ENCODE peak calls at places on chromosomes 16 and 17, in five cellular contexts. B, Q, J, C and U are unnamed samples.

GRCh38 chr17:42457107-42457787 is 1.4 kb upstream of the ATP6V0A1 start:
- DNase-seq in B (no peak), Q (no peak), J (peak; percentile 25), C (no peak), U (peak; percentile 16)

GRCh38 chr17:21094298-21094704 is 32.5 kb upstream of the DHRS7B start:
- DNase-seq in B (peak; percentile 14), Q (no peak), J (no peak), C (no peak), U (no peak)

GRCh38 chr17:39629894-39630293 is 3.1 kb downstream of the PPP1R1B start:
- DNase-seq in B (no peak), Q (no peak), J (peak; percentile 25), C (no peak), U (peak; percentile 29)

GRCh38 chr17:43591750-43592562 is 45.8 kb upstream of the ETV4 start:
- DNase-seq in B (no peak), Q (no peak), J (peak; percentile 90), C (peak; percentile 86), U (peak; percentile 80)

GRCh38 chr17:66474258-66474657 is 171.8 kb downstream of the PRKCA start:
- DNase-seq in B (no peak), Q (no peak), J (no peak), C (no peak), U (no peak)

GRCh38 chr16:57562066-57562465 is 19.6 kb downstream of the ADGRG5 start:
- DNase-seq in B (no peak), Q (no peak), J (no peak), C (no peak), U (no peak)

GRCh38 chr17:45052052-45052772 is 780 bp upstream of the DCAKD start:
- DNase-seq in B (peak; percentile 38), Q (peak; percentile 84), J (peak; percentile 42), C (peak; percentile 61), U (peak; percentile 33)

GRCh38 chr16:58584831-58585505 is 44.7 kb downstream of the CNOT1 start:
- DNase-seq in B (no peak), Q (no peak), J (peak; percentile 32), C (no peak), U (no peak)

GRCh38 chr17:31405941-31406371 is 14.5 kb downstream of the RAB11FIP4 start:
- DNase-seq in B (no peak), Q (peak; percentile 27), J (no peak), C (no peak), U (no peak)

GRCh38 chr16:81798311-81799137 is 19.4 kb downstream of the PLCG2 start:
- DNase-seq in B (no peak), Q (no peak), J (no peak), C (no peak), U (no peak)

GRCh38 chr16:19583665-19584300 is 28.3 kb downstream of the VPS35L start:
- DNase-seq in B (peak; percentile 68), Q (peak; percentile 32), J (peak; percentile 72), C (no peak), U (peak; percentile 55)

GRCh38 chr17:44095647-44096496 is 25.3 kb downstream of the G6PC3 start:
- DNase-seq in B (peak; percentile 94), Q (peak; percentile 99), J (peak; percentile 97), C (peak; percentile 82), U (peak; percentile 96)

GRCh38 chr16:24639769-24640168 is 89.7 kb upstream of the TNRC6A start:
- DNase-seq in B (no peak), Q (no peak), J (peak; percentile 5), C (no peak), U (no peak)

DNA sequence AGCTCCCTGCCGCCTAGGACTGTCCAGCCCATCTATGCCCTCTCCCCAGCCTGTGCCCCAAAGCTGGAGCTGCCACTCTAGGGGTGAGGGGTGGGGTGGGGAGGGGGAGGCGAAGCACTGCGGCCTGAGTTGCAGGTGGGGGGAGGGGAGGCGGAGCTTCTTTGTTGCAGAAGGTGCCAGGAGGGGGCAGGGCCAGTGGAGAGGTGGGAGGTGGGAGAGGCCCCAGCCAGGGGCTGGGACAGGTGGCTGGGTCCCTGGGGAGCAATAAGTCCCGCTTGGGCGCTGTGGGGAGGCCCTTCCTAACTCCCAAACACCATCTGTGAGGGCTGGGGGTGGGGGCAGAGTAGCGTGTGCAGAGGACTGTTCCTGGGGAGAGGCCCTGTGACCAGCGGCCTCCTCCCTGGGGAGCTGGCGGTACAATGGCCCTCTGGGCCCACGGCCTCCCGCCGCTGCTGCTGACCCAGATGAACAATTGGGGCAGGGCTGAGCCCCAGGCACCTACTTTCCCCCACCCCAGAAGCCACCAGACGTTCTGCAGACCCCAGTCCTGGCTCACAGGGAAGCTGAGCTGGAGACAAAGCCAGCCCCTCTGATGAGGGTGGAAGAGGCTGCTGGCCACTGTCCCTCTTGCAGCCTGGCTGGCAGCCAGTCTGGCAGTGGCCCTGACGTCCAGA is 2.2 kb upstream of the NTN3 start:
- DNase-seq in B (no peak), Q (peak; percentile 98), J (no peak), C (no peak), U (no peak)
- H3K4me3 ChIP-seq in B (peak overlapping the region; percentile 53), Q (peak overlapping the region; percentile 83), J (no peak overlapping the region), C (peak overlapping the region; percentile 65), U (peak overlapping the region; percentile 57)

GRCh38 chr17:47267354-47267828 is 13.8 kb downstream of the ITGB3 start:
- DNase-seq in B (peak; percentile 20), Q (no peak), J (peak; percentile 72), C (no peak), U (peak; percentile 69)
- TF ChIP-seq CTCF in B (no peak), Q (no peak), J (no peak), C (no peak), U (no peak)

DNA sequence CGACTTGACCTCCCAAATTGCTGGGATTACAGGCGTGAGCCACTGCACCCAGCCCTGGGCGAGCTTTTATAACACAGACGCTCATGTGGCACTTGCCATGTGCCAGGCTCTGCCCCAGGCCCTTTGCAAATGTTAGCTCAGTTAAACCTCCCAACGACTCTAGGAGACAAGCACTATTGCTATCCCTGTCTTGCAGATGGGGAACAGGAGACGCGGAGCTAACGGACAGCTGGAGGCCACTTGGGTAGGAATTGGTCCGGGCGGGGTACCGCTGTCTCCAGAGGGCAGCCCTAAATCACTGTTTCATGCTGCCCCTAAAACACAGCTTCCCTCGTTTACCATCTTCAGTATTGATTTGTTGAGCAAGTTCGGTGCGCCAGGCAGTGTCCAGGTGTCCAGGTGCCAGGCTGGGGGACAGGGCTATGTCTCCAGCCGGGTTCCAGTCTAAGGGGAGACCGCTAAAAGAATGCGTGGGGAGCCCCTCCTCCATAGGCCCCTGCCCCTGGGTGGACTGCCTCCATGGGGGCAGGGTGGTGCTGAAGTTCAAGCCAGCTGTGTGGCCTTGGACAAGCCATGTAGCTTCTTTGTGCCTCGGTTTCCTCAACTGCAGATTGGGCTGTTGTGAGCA is 23.7 kb downstream of the TMEM235 start:
- DNase-seq in B (no peak), Q (no peak), J (no peak), C (no peak), U (no peak)
- H3K4me3 ChIP-seq in B (no peak overlapping the region), Q (no peak overlapping the region), J (no peak overlapping the region), C (no peak overlapping the region), U (no peak overlapping the region)

DNA sequence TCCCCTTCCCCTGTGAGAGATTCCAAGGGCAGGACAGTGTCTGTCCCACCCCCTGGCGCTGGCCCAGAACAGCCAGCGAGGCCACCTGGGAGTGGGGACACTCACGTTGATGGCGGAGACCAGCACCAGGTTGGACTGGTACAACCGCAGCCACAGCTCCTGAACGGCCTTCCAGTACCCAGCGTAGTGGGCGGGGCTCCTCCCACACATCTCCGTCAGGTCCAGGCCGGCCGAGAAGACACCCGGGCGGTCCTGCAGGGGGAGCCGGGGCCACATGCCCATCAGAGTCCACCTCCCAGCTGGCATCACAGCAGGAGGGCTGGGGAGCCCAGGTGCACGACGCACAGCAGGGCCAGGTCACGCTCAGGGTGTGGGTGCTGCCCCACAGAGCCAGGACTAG is 7.1 kb downstream of the ECI1 start:
- DNase-seq in B (no peak), Q (peak; percentile 65), J (no peak), C (no peak), U (no peak)
- TF ChIP-seq CTCF in B (no peak), Q (peak; percentile 39), J (peak; percentile 5), C (no peak), U (no peak)

GRCh38 chr16:55257971-55258613 is 65.9 kb upstream of the IRX6 start:
- DNase-seq in B (peak; percentile 51), Q (peak; percentile 63), J (peak; percentile 61), C (peak; percentile 26), U (peak; percentile 34)
- H3K4me3 ChIP-seq in B (no peak overlapping the region), Q (no peak overlapping the region), J (no peak overlapping the region), C (no peak overlapping the region), U (no peak overlapping the region)

GRCh38 chr17:60577147-60577925 is 22.7 kb upstream of the PPM1D start:
- DNase-seq in B (no peak), Q (peak; percentile 52), J (peak; percentile 75), C (no peak), U (peak; percentile 88)
- TF ChIP-seq CTCF in B (peak; percentile 40), Q (peak; percentile 36), J (peak; percentile 4), C (peak; percentile 53), U (peak; percentile 11)

GRCh38 chr16:71408536-71408935 is 33.3 kb downstream of the TLE7 start:
- DNase-seq in B (no peak), Q (no peak), J (peak; percentile 35), C (no peak), U (no peak)
- H3K4me3 ChIP-seq in B (no peak overlapping the region), Q (no peak overlapping the region), J (no peak overlapping the region), C (no peak overlapping the region), U (no peak overlapping the region)